ENCODE peak calls at places on chromosomes 7 and 10, in eight cellular contexts. V is germinal center; M is SK-MEL-5; E is activated T-cell treated with anti-CD3 and anti-CD28 coated beads, Interleukin-2, amount 50 U/mL, for 72 hours; X is HCT116; H is amygdala; W is C1 segment of cervical spinal cord; B is CD8-positive, alpha-beta T cell. Y is an unnamed sample.

GRCh38 chr7:101733713-101734475 is 83.5 kb upstream of the CUX1 start:
- DNase-seq in E (no peak), X (no peak), M (no peak), W (no peak), V (no peak), B (no peak), H (no peak), Y (no peak)

GRCh38 chr7:55432937-55433784 is 68.0 kb downstream of the LANCL2 start:
- DNase-seq in M (peak; percentile 76), V (peak; percentile 39), H (no peak), X (peak; percentile 40), E (peak; percentile 10), B (no peak), W (no peak), Y (peak; percentile 42)

GRCh38 chr10:3530346-3531096 is 254.5 kb downstream of the KLF6 start:
- DNase-seq in W (no peak), M (no peak), E (no peak), H (no peak), B (no peak), X (no peak), V (no peak), Y (no peak)

GRCh38 chr10:62814901-62815372 is 1.2 kb downstream of the EGR2 start:
- DNase-seq in H (no peak), B (no peak), M (no peak), E (peak; percentile 30), X (no peak), V (no peak), W (no peak), Y (no peak)

GRCh38 chr10:97861924-97862323 is 12.3 kb downstream of the GOLGA7B start:
- DNase-seq in X (no peak), B (no peak), V (no peak), M (no peak), E (no peak), H (no peak), W (no peak), Y (no peak)

GRCh38 chr7:155860840-155861479 is 48.7 kb upstream of the SHH start:
- DNase-seq in W (no peak), M (no peak), X (no peak), B (no peak), H (no peak), V (no peak), E (no peak), Y (no peak)

GRCh38 chr7:78779788-78780187 is 673.7 kb downstream of the MAGI2 start:
- DNase-seq in E (no peak), M (no peak), X (no peak), W (no peak), B (no peak), V (no peak), H (no peak), Y (no peak)

GRCh38 chr10:583433-583832 is 106.0 kb downstream of the DIP2C start:
- DNase-seq in M (no peak), H (no peak), V (no peak), B (no peak), X (no peak), W (no peak), E (no peak), Y (no peak)

GRCh38 chr7:4189151-4189570 is 492.9 kb upstream of the FOXK1 start:
- DNase-seq in H (peak; percentile 43), M (peak; percentile 14), E (no peak), V (no peak), X (no peak), W (peak; percentile 41), B (no peak), Y (no peak)

GRCh38 chr10:130189466-130190064 is 53.4 kb downstream of the GLRX3 start:
- DNase-seq in H (no peak), E (no peak), B (no peak), M (no peak), V (no peak), W (no peak), X (no peak), Y (no peak)

GRCh38 chr10:28676297-28676967 is 889 bp upstream of the BAMBI start:
- DNase-seq in H (no peak), X (no peak), W (peak; percentile 47), V (no peak), B (no peak), M (no peak), E (peak; percentile 21), Y (no peak)

GRCh38 chr10:101241840-101242707 is 12.8 kb upstream of the LBX1 start:
- DNase-seq in M (no peak), H (no peak), W (no peak), V (no peak), B (no peak), E (no peak), X (no peak), Y (no peak)

GRCh38 chr7:91295571-91295970 is 31.3 kb downstream of the FZD1 start:
- DNase-seq in E (no peak), H (no peak), M (no peak), W (no peak), X (no peak), B (no peak), V (no peak), Y (no peak)

GRCh38 chr10:110733256-110733952 is 89.3 kb downstream of the RBM20 start:
- DNase-seq in W (no peak), X (no peak), V (no peak), B (no peak), M (peak; percentile 40), H (no peak), E (no peak), Y (no peak)

GRCh38 chr10:110491346-110491745 is 6.4 kb upstream of the DUSP5 start:
- DNase-seq in H (no peak), M (no peak), B (no peak), X (no peak), V (no peak), E (no peak), W (no peak), Y (peak; percentile 38)

GRCh38 chr7:43294080-43294630 is 181.7 kb downstream of the HECW1 start:
- DNase-seq in W (no peak), V (no peak), H (no peak), X (peak; percentile 26), M (no peak), E (no peak), B (no peak), Y (no peak)

GRCh38 chr10:112115781-112116385 is 67.7 kb downstream of the GPAM start:
- DNase-seq in M (peak; percentile 52), W (no peak), B (peak; percentile 7), H (no peak), X (peak; percentile 42), V (peak; percentile 73), E (peak; percentile 49), Y (peak; percentile 35)

GRCh38 chr10:29377333-29377961 is 88.6 kb downstream of the LYZL1 start:
- DNase-seq in M (peak; percentile 42), X (peak; percentile 8), V (peak; percentile 48), H (no peak), B (no peak), E (no peak), W (no peak), Y (no peak)

GRCh38 chr10:101566333-101567164 is 21.5 kb downstream of the POLL start:
- DNase-seq in M (no peak), H (no peak), V (peak; percentile 39), X (no peak), W (no peak), B (no peak), E (no peak), Y (no peak)

GRCh38 chr7:21184956-21185355 is 242.9 kb upstream of the SP4 start:
- DNase-seq in M (no peak), E (no peak), B (no peak), X (no peak), W (no peak), V (no peak), H (no peak), Y (no peak)

GRCh38 chr7:42338231-42339222 is 101.5 kb upstream of the GLI3 start:
- DNase-seq in B (no peak), X (no peak), W (no peak), H (no peak), V (no peak), M (no peak), E (no peak), Y (no peak)

GRCh38 chr10:131158695-131159094 is 152.8 kb downstream of the TCERG1L start:
- DNase-seq in V (no peak), B (no peak), W (no peak), H (no peak), X (no peak), M (no peak), E (no peak), Y (no peak)

GRCh38 chr10:93357680-93358079 is 124.5 kb downstream of the MYOF start:
- DNase-seq in H (no peak), B (no peak), E (no peak), M (peak; percentile 67), V (peak; percentile 22), W (no peak), X (no peak), Y (no peak)

GRCh38 chr10:90642650-90643049 is 215.2 kb downstream of the HTR7 start:
- DNase-seq in V (no peak), H (no peak), X (no peak), B (no peak), W (no peak), E (no peak), M (no peak), Y (no peak)

GRCh38 chr7:30510124-30511074 is 5.8 kb upstream of the GGCT start:
- DNase-seq in V (peak; percentile 11), W (no peak), M (peak; percentile 77), H (no peak), X (peak; percentile 36), E (peak; percentile 34), B (no peak), Y (peak; percentile 28)

GRCh38 chr7:128155100-128155763 is 85.8 kb upstream of the LEP start:
- DNase-seq in W (no peak), V (no peak), B (no peak), E (no peak), X (no peak), H (no peak), M (no peak), Y (no peak)

GRCh38 chr7:65731562-65732035 is 141.3 kb upstream of the VKORC1L1 start:
- DNase-seq in M (no peak), X (no peak), V (no peak), W (no peak), E (peak; percentile 14), H (no peak), B (no peak), Y (no peak)